ENCODE peak calls at places on chromosomes 1 and 21, in four cellular contexts. C is activated T-helper 1 cell treated with Interleukin-2 at 50 U/mL for 16 hours; R is activated CD4-positive, alpha-beta T cell treated with anti-CD3 and anti-CD28 coated beads, Interleukin-2, amount 50 U/mL, for 24 hours; M is caudate nucleus. X is an unnamed sample.
A peak's percentile ranks its signal among the peaks of the same experiment; 100 is the strongest.

GRCh38 chr1:234554157-234554477 is 55.9 kb downstream of the IRF2BP2 start:
- DNase-seq in M (no peak), R (no peak), C (no peak), X (no peak)

GRCh38 chr21:18782721-18783120 is 379.1 kb upstream of the TMPRSS15 start:
- DNase-seq in M (no peak), R (no peak), C (no peak), X (no peak)

GRCh38 chr1:4061521-4062031 is 161.5 kb upstream of the C1orf174 start:
- DNase-seq in R (no peak), M (no peak), C (no peak), X (no peak)

GRCh38 chr1:36400514-36400824 is 2.8 kb upstream of the LSM10 start:
- DNase-seq in C (no peak), M (no peak), R (no peak), X (no peak)

GRCh38 chr1:94623560-94624148 is 82.1 kb upstream of the F3 start:
- DNase-seq in C (no peak), R (no peak), M (no peak), X (no peak)

GRCh38 chr1:8116892-8117262 is 90.8 kb upstream of the ERRFI1 start:
- DNase-seq in R (no peak), C (no peak), M (no peak), X (no peak)

GRCh38 chr1:42945171-42945570 is 13.5 kb downstream of the SLC2A1 start:
- DNase-seq in R (no peak), C (no peak), M (no peak), X (no peak)

GRCh38 chr1:190479028-190479427 is 1.4 kb upstream of the BRINP3 start:
- DNase-seq in M (no peak), C (no peak), R (no peak), X (no peak)

GRCh38 chr21:16742116-16742515 is 770.7 kb upstream of the CXADR start:
- DNase-seq in M (no peak), C (no peak), R (no peak), X (no peak)

GRCh38 chr1:193058529-193059281 is 455 bp downstream of the UCHL5 start:
- DNase-seq in C (peak; percentile 6), M (no peak), R (peak; percentile 58), X (peak; percentile 15)

GRCh38 chr1:198534540-198535413 is 5.7 kb downstream of the ATP6V1G3 start:
- DNase-seq in C (no peak), R (no peak), M (no peak), X (no peak)

GRCh38 chr1:58162952-58163550 is 383.5 kb downstream of the OMA1 start:
- DNase-seq in C (no peak), R (no peak), M (peak; percentile 1), X (no peak)

GRCh38 chr1:43858324-43858723 is 75.3 kb upstream of the ARTN start:
- DNase-seq in M (peak; percentile 48), C (no peak), R (no peak), X (no peak)

GRCh38 chr1:185400057-185400456 is 83.0 kb upstream of the IVNS1ABP start:
- DNase-seq in C (no peak), M (no peak), R (no peak), X (no peak)

GRCh38 chr1:55887103-55887712 is 672.0 kb upstream of the USP24 start:
- DNase-seq in C (no peak), M (no peak), R (no peak), X (no peak)

GRCh38 chr21:16797530-16797929 is 715.3 kb upstream of the CXADR start:
- DNase-seq in M (no peak), R (no peak), C (no peak), X (no peak)

GRCh38 chr1:204296431-204296988 is 63.2 kb downstream of the PLEKHA6 start:
- DNase-seq in R (no peak), M (no peak), C (no peak), X (no peak)

GRCh38 chr1:35554261-35555211 is 2.7 kb downstream of the KIAA0319L start:
- DNase-seq in M (no peak), R (no peak), C (no peak), X (no peak)

X was measured in effector CD8-positive, alpha-beta T cell.